ENCODE peak calls at places on chromosomes 3 and 15, in seven cellular contexts. One of them, this sample, is unnamed.

GRCh38 chr3:53726654-53727053 is 119.6 kb downstream of the CHDH start:
- DNase-seq in MM.1S: no peak
- DNase-seq in GM23248: no peak
- DNase-seq in SK-N-SH: no peak
- DNase-seq in OCI-LY7: no peak
- DNase-seq in GM23338: peak; percentile 31
- DNase-seq in PC-3: no peak
- DNase-seq in this sample: no peak

GRCh38 chr15:40067921-40068624 is 29.1 kb upstream of the SRP14 start:
- DNase-seq in MM.1S: no peak
- DNase-seq in GM23248: no peak
- DNase-seq in SK-N-SH: no peak
- DNase-seq in OCI-LY7: no peak
- DNase-seq in GM23338: no peak
- DNase-seq in PC-3: no peak
- DNase-seq in this sample: no peak

GRCh38 chr3:67522081-67522480 is 132.3 kb downstream of the SUCLG2 start:
- DNase-seq in MM.1S: no peak
- DNase-seq in GM23248: no peak
- DNase-seq in SK-N-SH: no peak
- DNase-seq in OCI-LY7: no peak
- DNase-seq in GM23338: no peak
- DNase-seq in PC-3: no peak
- DNase-seq in this sample: no peak

GRCh38 chr15:98900382-98900781 is 107.2 kb downstream of the PGPEP1L start:
- DNase-seq in MM.1S: no peak
- DNase-seq in GM23248: no peak
- DNase-seq in SK-N-SH: no peak
- DNase-seq in OCI-LY7: no peak
- DNase-seq in GM23338: peak; percentile 57
- DNase-seq in PC-3: no peak
- DNase-seq in this sample: no peak

GRCh38 chr3:29789686-29790085 is 508.8 kb downstream of the RBMS3 start:
- DNase-seq in MM.1S: no peak
- DNase-seq in GM23248: peak; percentile 42
- DNase-seq in SK-N-SH: peak; percentile 2
- DNase-seq in OCI-LY7: no peak
- DNase-seq in GM23338: no peak
- DNase-seq in PC-3: no peak
- DNase-seq in this sample: no peak

GRCh38 chr15:98801234-98801561 is 152.9 kb downstream of the IGF1R start:
- DNase-seq in MM.1S: no peak
- DNase-seq in GM23248: no peak
- DNase-seq in SK-N-SH: no peak
- DNase-seq in OCI-LY7: no peak
- DNase-seq in GM23338: peak; percentile 61
- DNase-seq in PC-3: no peak
- DNase-seq in this sample: no peak

GRCh38 chr3:167350245-167350862 is 29.7 kb downstream of the ZBBX start:
- DNase-seq in MM.1S: peak; percentile 58
- DNase-seq in GM23248: peak; percentile 37
- DNase-seq in SK-N-SH: no peak
- DNase-seq in OCI-LY7: peak; percentile 25
- DNase-seq in GM23338: peak; percentile 57
- DNase-seq in PC-3: peak; percentile 59
- DNase-seq in this sample: peak; percentile 28

GRCh38 chr15:70227122-70227521 is 129.4 kb upstream of the TLE3 start:
- DNase-seq in MM.1S: no peak
- DNase-seq in GM23248: no peak
- DNase-seq in SK-N-SH: no peak
- DNase-seq in OCI-LY7: no peak
- DNase-seq in GM23338: no peak
- DNase-seq in PC-3: no peak
- DNase-seq in this sample: no peak

GRCh38 chr3:171950373-171950772 is 89.0 kb upstream of the FNDC3B start:
- DNase-seq in MM.1S: no peak
- DNase-seq in GM23248: peak; percentile 72
- DNase-seq in SK-N-SH: peak; percentile 14
- DNase-seq in OCI-LY7: no peak
- DNase-seq in GM23338: peak; percentile 26
- DNase-seq in PC-3: peak; percentile 76
- DNase-seq in this sample: no peak

GRCh38 chr15:31062310-31062964 is 39.1 kb downstream of the TRPM1 start:
- DNase-seq in MM.1S: no peak
- DNase-seq in GM23248: peak; percentile 36
- DNase-seq in SK-N-SH: no peak
- DNase-seq in OCI-LY7: no peak
- DNase-seq in GM23338: no peak
- DNase-seq in PC-3: no peak
- DNase-seq in this sample: no peak

GRCh38 chr15:90343391-90343790 is 8.7 kb upstream of the ZNF774 start:
- DNase-seq in MM.1S: no peak
- DNase-seq in GM23248: peak; percentile 43
- DNase-seq in SK-N-SH: no peak
- DNase-seq in OCI-LY7: no peak
- DNase-seq in GM23338: no peak
- DNase-seq in PC-3: peak; percentile 53
- DNase-seq in this sample: no peak

GRCh38 chr15:63530235-63530634 is 25.8 kb downstream of the USP3 start:
- DNase-seq in MM.1S: no peak
- DNase-seq in GM23248: no peak
- DNase-seq in SK-N-SH: no peak
- DNase-seq in OCI-LY7: no peak
- DNase-seq in GM23338: no peak
- DNase-seq in PC-3: no peak
- DNase-seq in this sample: no peak

GRCh38 chr3:115833074-115833473 is 209.8 kb downstream of the GAP43 start:
- DNase-seq in MM.1S: no peak
- DNase-seq in GM23248: peak; percentile 40
- DNase-seq in SK-N-SH: no peak
- DNase-seq in OCI-LY7: no peak
- DNase-seq in GM23338: no peak
- DNase-seq in PC-3: no peak
- DNase-seq in this sample: no peak

GRCh38 chr3:194637066-194637465 is 3.8 kb upstream of the TMEM44 start:
- DNase-seq in MM.1S: no peak
- DNase-seq in GM23248: peak; percentile 40
- DNase-seq in SK-N-SH: no peak
- DNase-seq in OCI-LY7: no peak
- DNase-seq in GM23338: no peak
- DNase-seq in PC-3: peak; percentile 24
- DNase-seq in this sample: no peak

GRCh38 chr15:48710952-48711495 is 65.5 kb upstream of the FBN1 start:
- DNase-seq in MM.1S: no peak
- DNase-seq in GM23248: no peak
- DNase-seq in SK-N-SH: no peak
- DNase-seq in OCI-LY7: no peak
- DNase-seq in GM23338: peak; percentile 9
- DNase-seq in PC-3: no peak
- DNase-seq in this sample: no peak

GRCh38 chr15:48645558-48646330 is at the start of gene FBN1:
- DNase-seq in MM.1S: peak; percentile 64
- DNase-seq in GM23248: peak; percentile 95
- DNase-seq in SK-N-SH: peak; percentile 92
- DNase-seq in OCI-LY7: no peak
- DNase-seq in GM23338: peak; percentile 86
- DNase-seq in PC-3: peak; percentile 28
- DNase-seq in this sample: peak; percentile 84

GRCh38 chr3:114022145-114022544 is 34.2 kb downstream of the CCDC191 start:
- DNase-seq in MM.1S: no peak
- DNase-seq in GM23248: no peak
- DNase-seq in SK-N-SH: no peak
- DNase-seq in OCI-LY7: no peak
- DNase-seq in GM23338: no peak
- DNase-seq in PC-3: no peak
- DNase-seq in this sample: no peak

GRCh38 chr15:68418611-68419161 is 13.3 kb downstream of the ITGA11 start:
- DNase-seq in MM.1S: no peak
- DNase-seq in GM23248: peak; percentile 86
- DNase-seq in SK-N-SH: no peak
- DNase-seq in OCI-LY7: no peak
- DNase-seq in GM23338: no peak
- DNase-seq in PC-3: no peak
- DNase-seq in this sample: peak; percentile 71

GRCh38 chr15:40567111-40567510 is 2.0 kb upstream of the RPUSD2 start:
- DNase-seq in MM.1S: no peak
- DNase-seq in GM23248: no peak
- DNase-seq in SK-N-SH: no peak
- DNase-seq in OCI-LY7: peak; percentile 71
- DNase-seq in GM23338: peak; percentile 68
- DNase-seq in PC-3: peak; percentile 29
- DNase-seq in this sample: peak; percentile 19

DNA sequence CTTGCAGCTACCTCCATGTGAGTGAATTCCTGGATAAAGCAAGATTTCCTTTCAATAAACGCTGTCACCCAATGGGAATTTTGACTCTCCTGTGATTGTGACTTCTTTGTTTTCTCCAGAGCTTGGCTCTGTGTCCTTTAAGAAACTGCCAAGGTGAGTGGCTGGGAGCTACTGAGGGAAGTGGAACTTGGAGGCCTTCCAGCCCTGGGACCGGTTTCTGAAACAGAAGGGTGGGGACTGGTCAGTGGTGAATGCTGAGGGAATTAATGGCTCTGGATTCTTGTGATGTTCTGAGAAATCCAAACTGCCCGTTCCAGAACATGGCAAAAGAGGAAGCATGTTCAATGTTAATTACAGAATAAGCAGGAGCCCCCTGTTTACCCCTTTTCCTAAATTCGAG is 41.1 kb upstream of the MYZAP start:
- DNase-seq in MM.1S: no peak
- DNase-seq in GM23248: no peak
- DNase-seq in SK-N-SH: no peak
- DNase-seq in OCI-LY7: no peak
- DNase-seq in GM23338: no peak
- DNase-seq in PC-3: peak; percentile 68
- DNase-seq in this sample: no peak
- TF ChIP-seq EZH2phosphoT487 in MM.1S: no peak
- TF ChIP-seq EZH2phosphoT487 in GM23248: no peak
- TF ChIP-seq EZH2phosphoT487 in SK-N-SH: no peak
- TF ChIP-seq EZH2phosphoT487 in OCI-LY7: no peak
- TF ChIP-seq EZH2phosphoT487 in GM23338: no peak
- TF ChIP-seq EZH2phosphoT487 in PC-3: no peak
- TF ChIP-seq EZH2phosphoT487 in this sample: no peak

GRCh38 chr3:55724407-55724784 is 237.3 kb upstream of the WNT5A start:
- DNase-seq in MM.1S: no peak
- DNase-seq in GM23248: no peak
- DNase-seq in SK-N-SH: no peak
- DNase-seq in OCI-LY7: no peak
- DNase-seq in GM23338: no peak
- DNase-seq in PC-3: no peak
- DNase-seq in this sample: no peak

GRCh38 chr3:55724851-55725250 is 237.7 kb upstream of the WNT5A start:
- DNase-seq in MM.1S: no peak
- DNase-seq in GM23248: no peak
- DNase-seq in SK-N-SH: no peak
- DNase-seq in OCI-LY7: peak; percentile 95
- DNase-seq in GM23338: no peak
- DNase-seq in PC-3: no peak
- DNase-seq in this sample: no peak

GRCh38 chr3:55721716-55722484 is 234.8 kb upstream of the WNT5A start:
- DNase-seq in MM.1S: peak; percentile 50
- DNase-seq in GM23248: peak; percentile 71
- DNase-seq in SK-N-SH: peak; percentile 45
- DNase-seq in OCI-LY7: peak; percentile 83
- DNase-seq in GM23338: peak; percentile 72
- DNase-seq in PC-3: peak; percentile 56
- DNase-seq in this sample: peak; percentile 56

GRCh38 chr3:55725681-55726500 is 238.8 kb upstream of the WNT5A start:
- DNase-seq in MM.1S: no peak
- DNase-seq in GM23248: no peak
- DNase-seq in SK-N-SH: no peak
- DNase-seq in OCI-LY7: peak; percentile 72
- DNase-seq in GM23338: no peak
- DNase-seq in PC-3: no peak
- DNase-seq in this sample: no peak

GRCh38 chr3:55723653-55724406 is 236.7 kb upstream of the WNT5A start:
- DNase-seq in MM.1S: no peak
- DNase-seq in GM23248: no peak
- DNase-seq in SK-N-SH: peak; percentile 66
- DNase-seq in OCI-LY7: peak; percentile 75
- DNase-seq in GM23338: peak; percentile 46
- DNase-seq in PC-3: no peak
- DNase-seq in this sample: no peak
- H3K9me2 ChIP-seq in MM.1S: no peaks in the 10 kb centered on the region
- H3K9me2 ChIP-seq in GM23248: no peaks in the 10 kb centered on the region
- H3K9me2 ChIP-seq in SK-N-SH: no peaks in the 10 kb centered on the region
- H3K9me2 ChIP-seq in OCI-LY7: no peaks in the 10 kb centered on the region
- H3K9me2 ChIP-seq in GM23338: no peaks in the 10 kb centered on the region
- H3K9me2 ChIP-seq in PC-3: no peaks in the 10 kb centered on the region
- H3K9me2 ChIP-seq in this sample: no peaks in the 10 kb centered on the region

GRCh38 chr15:75653347-75653913 is 5.7 kb downstream of the SNX33 start:
- DNase-seq in MM.1S: no peak
- DNase-seq in GM23248: no peak
- DNase-seq in SK-N-SH: no peak
- DNase-seq in OCI-LY7: no peak
- DNase-seq in GM23338: no peak
- DNase-seq in PC-3: no peak
- DNase-seq in this sample: no peak

GRCh38 chr15:75649848-75650247 is 2.1 kb downstream of the SNX33 start:
- DNase-seq in MM.1S: no peak
- DNase-seq in GM23248: no peak
- DNase-seq in SK-N-SH: no peak
- DNase-seq in OCI-LY7: no peak
- DNase-seq in GM23338: no peak
- DNase-seq in PC-3: no peak
- DNase-seq in this sample: no peak

GRCh38 chr15:75651810-75652543 is 4.3 kb downstream of the SNX33 start:
- DNase-seq in MM.1S: no peak
- DNase-seq in GM23248: no peak
- DNase-seq in SK-N-SH: no peak
- DNase-seq in OCI-LY7: no peak
- DNase-seq in GM23338: no peak
- DNase-seq in PC-3: no peak
- DNase-seq in this sample: no peak

GRCh38 chr15:75649045-75649761 is 1.5 kb downstream of the SNX33 start:
- DNase-seq in MM.1S: no peak
- DNase-seq in GM23248: no peak
- DNase-seq in SK-N-SH: no peak
- DNase-seq in OCI-LY7: no peak
- DNase-seq in GM23338: no peak
- DNase-seq in PC-3: no peak
- DNase-seq in this sample: no peak

GRCh38 chr15:75650908-75651809 is 3.4 kb downstream of the SNX33 start:
- DNase-seq in MM.1S: no peak
- DNase-seq in GM23248: peak; percentile 57
- DNase-seq in SK-N-SH: no peak
- DNase-seq in OCI-LY7: no peak
- DNase-seq in GM23338: no peak
- DNase-seq in PC-3: no peak
- DNase-seq in this sample: peak; percentile 34
- TF ChIP-seq EZH2phosphoT487 in MM.1S: no peak
- TF ChIP-seq EZH2phosphoT487 in GM23248: no peak
- TF ChIP-seq EZH2phosphoT487 in SK-N-SH: no peak
- TF ChIP-seq EZH2phosphoT487 in OCI-LY7: no peak
- TF ChIP-seq EZH2phosphoT487 in GM23338: no peak
- TF ChIP-seq EZH2phosphoT487 in PC-3: no peak
- TF ChIP-seq EZH2phosphoT487 in this sample: no peak

DNA sequence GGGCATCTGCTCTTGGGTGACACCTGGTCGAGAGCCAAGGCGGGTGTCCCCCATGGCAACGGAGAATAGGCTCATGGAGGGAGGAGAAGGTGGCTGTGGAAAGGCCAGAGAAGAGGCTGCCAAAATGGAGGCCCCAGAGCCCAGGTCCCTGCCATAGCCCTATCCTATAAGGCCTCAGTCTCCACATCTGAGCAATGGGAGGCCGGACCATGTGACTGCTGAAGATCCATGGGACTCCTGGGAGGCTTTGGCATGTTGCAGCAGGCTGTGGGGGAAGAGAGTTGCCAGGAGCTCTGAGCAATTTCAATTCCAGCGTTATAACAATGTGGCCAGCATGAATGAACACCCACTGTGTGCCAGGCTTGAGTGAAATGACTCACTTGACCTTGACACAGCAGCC is 140.3 kb upstream of the LINGO1 start:
- DNase-seq in MM.1S: no peak
- DNase-seq in GM23248: no peak
- DNase-seq in SK-N-SH: no peak
- DNase-seq in OCI-LY7: no peak
- DNase-seq in GM23338: no peak
- DNase-seq in PC-3: no peak
- DNase-seq in this sample: no peak
- H3K9me2 ChIP-seq in MM.1S: no peaks in the 10 kb centered on the region
- H3K9me2 ChIP-seq in GM23248: no peaks in the 10 kb centered on the region
- H3K9me2 ChIP-seq in SK-N-SH: no peaks in the 10 kb centered on the region
- H3K9me2 ChIP-seq in OCI-LY7: no peaks in the 10 kb centered on the region
- H3K9me2 ChIP-seq in GM23338: no peaks in the 10 kb centered on the region
- H3K9me2 ChIP-seq in PC-3: no peaks in the 10 kb centered on the region
- H3K9me2 ChIP-seq in this sample: no peaks in the 10 kb centered on the region